ENCODE peak calls at places on chromosomes 4 and X, in six cellular contexts. C is breast epithelium, T is H7, N is iris pigment epithelial cell, X is OCI-M1, O is endodermal cell. S is an unnamed sample.

GRCh38 chr4:115042496-115042895 is 70.9 kb downstream of the NDST4 start:
- DNase-seq in C (no peak), X (peak; percentile 16), N (no peak), O (peak; percentile 53), T (peak; percentile 0), S (no peak)

GRCh38 chr4:140427104-140427918 is at the start of gene CLGN:
- DNase-seq in T (peak; percentile 93), X (peak; percentile 85), C (peak; percentile 52), N (peak; percentile 54), O (peak; percentile 97), S (no peak)

GRCh38 chr4:3324093-3324815 is 31.4 kb downstream of the RGS12 start:
- DNase-seq in N (no peak), X (no peak), C (peak; percentile 31), T (peak; percentile 89), O (peak; percentile 92), S (no peak)

GRCh38 chr4:8167815-8168214 is 9.2 kb upstream of the ABLIM2 start:
- DNase-seq in O (no peak), C (no peak), T (no peak), N (peak; percentile 44), X (no peak), S (no peak)

GRCh38 chrX:45322382-45322781 is 121.7 kb upstream of the DIPK2B start:
- DNase-seq in N (peak; percentile 85), O (peak; percentile 59), C (no peak), X (peak; percentile 54), T (peak; percentile 1), S (peak; percentile 53)

GRCh38 chrX:115912372-115912897 is 258.1 kb upstream of the AGTR2 start:
- DNase-seq in C (no peak), X (no peak), N (peak; percentile 22), T (peak; percentile 25), O (no peak), S (no peak)

GRCh38 chr4:39469429-39470077 is 10.7 kb downstream of the LIAS start:
- DNase-seq in C (no peak), O (peak; percentile 79), N (peak; percentile 75), T (peak; percentile 68), X (peak; percentile 89), S (peak; percentile 67)

GRCh38 chr4:153341575-153342090 is 2.9 kb upstream of the MND1 start:
- DNase-seq in O (no peak), N (peak; percentile 71), C (no peak), T (no peak), X (peak; percentile 91), S (no peak)

GRCh38 chr4:76745264-76745663 is 152.7 kb downstream of the SOWAHB start:
- DNase-seq in T (no peak), X (no peak), O (no peak), N (peak; percentile 73), C (no peak), S (no peak)

GRCh38 chr4:98517444-98518021 is 140.9 kb downstream of the TSPAN5 start:
- DNase-seq in X (peak; percentile 31), T (no peak), N (peak; percentile 53), O (no peak), C (no peak), S (no peak)

GRCh38 chr4:78603384-78603783 is 51.8 kb downstream of the ANXA3 start:
- DNase-seq in T (no peak), X (no peak), C (no peak), O (no peak), N (no peak), S (no peak)

GRCh38 chrX:76555816-76556215 is 128.3 kb downstream of the MAGEE1 start:
- DNase-seq in O (peak; percentile 81), T (peak; percentile 26), N (peak; percentile 47), X (peak; percentile 75), C (no peak), S (no peak)

GRCh38 chr4:76012388-76012801 is 5.1 kb upstream of the CXCL9 start:
- DNase-seq in O (no peak), C (no peak), N (peak; percentile 20), X (no peak), T (no peak), S (no peak)

GRCh38 chr4:102574317-102574716 is 73.2 kb downstream of the NFKB1 start:
- DNase-seq in X (peak; percentile 84), C (no peak), T (no peak), N (peak; percentile 82), O (no peak), S (no peak)

GRCh38 chrX:95884196-95884595 is 800.4 kb upstream of the DIAPH2 start:
- DNase-seq in C (no peak), N (no peak), O (no peak), T (no peak), X (no peak), S (no peak)

GRCh38 chr4:80913381-80913780 is 117.1 kb upstream of the BMP3 start:
- DNase-seq in C (no peak), N (no peak), O (no peak), X (peak; percentile 18), T (no peak), S (no peak)